ENCODE peak calls at places on chromosomes 4 and X, in nine cellular contexts. W is LoVo; P is activated T-cell treated with anti-CD3 and anti-CD28 coated beads for 48 hours; Y is activated T-helper 9 cell treated with anti-CD3 and anti-CD28 coated beads, Interleukin-2, amount 50 U/mL, for 16 hours; T is hepatocyte; F is hippocampal formation; L is upper lobe of right lung; X is pons; B is COR-L47. I is an unnamed sample.

GRCh38 chr4:76897522-76898384 is at the start of gene SOWAHB:
- DNase-seq in T (peak), Y (peak), L (peak), F (no peak), B (peak), P (peak), X (no peak), W (peak), I (peak)

GRCh38 chr4:122017296-122017695 is 65.4 kb upstream of the TRPC3 start:
- DNase-seq in P (no peak), W (no peak), X (no peak), B (no peak), F (no peak), T (no peak), L (no peak), Y (no peak), I (no peak)

GRCh38 chrX:136667446-136668168 is 19.6 kb downstream of the CD40LG start:
- DNase-seq in W (no peak), Y (no peak), B (no peak), X (no peak), T (no peak), F (no peak), L (no peak), P (no peak), I (no peak)

GRCh38 chrX:76454456-76454927 is 27.0 kb downstream of the MAGEE1 start:
- DNase-seq in T (peak), X (peak), B (peak), P (no peak), Y (no peak), L (no peak), F (no peak), W (peak), I (no peak)

GRCh38 chrX:115584715-115585114 is 23.7 kb downstream of the PLS3 start:
- DNase-seq in L (no peak), X (no peak), Y (no peak), P (no peak), B (no peak), T (no peak), W (no peak), F (no peak), I (no peak)

GRCh38 chr4:77360451-77360850 is 203.4 kb downstream of the CCNG2 start:
- DNase-seq in F (no peak), L (no peak), W (no peak), Y (no peak), B (peak), X (no peak), P (no peak), T (no peak), I (no peak)

GRCh38 chr4:5144384-5144783 is 93.1 kb downstream of the STK32B start:
- DNase-seq in T (no peak), P (no peak), X (no peak), W (no peak), B (no peak), L (no peak), Y (no peak), F (no peak), I (no peak)

GRCh38 chrX:134457708-134458107 is 2.3 kb upstream of the HPRT1 start:
- DNase-seq in P (no peak), W (no peak), T (no peak), B (no peak), X (no peak), F (no peak), Y (no peak), L (no peak), I (no peak)

GRCh38 chr4:142883433-142883832 is 37.3 kb upstream of the INPP4B start:
- DNase-seq in B (no peak), W (no peak), P (no peak), T (peak), L (no peak), X (peak), F (no peak), Y (no peak), I (no peak)

GRCh38 chr4:100983426-100983825 is 363.9 kb downstream of the PPP3CA start:
- DNase-seq in F (no peak), L (no peak), W (no peak), P (no peak), X (no peak), T (no peak), B (no peak), Y (no peak), I (no peak)

GRCh38 chrX:53116101-53116500 is 22.2 kb downstream of the KANTR start:
- DNase-seq in P (no peak), L (no peak), B (no peak), T (no peak), Y (no peak), W (no peak), X (peak), F (no peak), I (no peak)

GRCh38 chr4:20393486-20394100 is 141.9 kb downstream of the SLIT2 start:
- DNase-seq in Y (no peak), L (no peak), W (no peak), F (no peak), B (peak), P (no peak), X (peak), T (no peak), I (no peak)

GRCh38 chr4:53119685-53120084 is 246.2 kb downstream of the SCFD2 start:
- DNase-seq in W (no peak), P (no peak), L (no peak), X (no peak), T (peak), Y (no peak), B (no peak), F (no peak), I (no peak)